ENCODE peak calls at places on chromosomes 13 and 19, in eight cellular contexts. N is HFFc6; T is choroid plexus epithelial cell; Y is Caco-2; L is NCI-H510A; F is psoas muscle; A is NCI-H446; P is NK-92 treated with Interleukin-12 subunit alpha and Interleukin-12 subunit beta, amount 100 ng/mL, for 24 hours. C is an unnamed sample.

GRCh38 chr13:45659536-45659935 is 42.6 kb upstream of the CBY2 start:
- DNase-seq in N (no peak), T (no peak), Y (no peak), L (no peak), F (no peak), A (no peak), P (no peak), C (no peak)

GRCh38 chr19:16262618-16263017 is 62.0 kb upstream of the KLF2 start:
- DNase-seq in N (no peak), T (no peak), Y (peak; percentile 85), L (no peak), F (no peak), A (no peak), P (no peak), C (peak; percentile 86)

GRCh38 chr19:2636897-2637683 is 65.4 kb downstream of the GNG7 start:
- DNase-seq in N (peak; percentile 23), T (peak; percentile 59), Y (peak; percentile 71), L (no peak), F (peak; percentile 67), A (no peak), P (peak; percentile 36), C (peak; percentile 51)

GRCh38 chr13:34020388-34020787 is 202.4 kb downstream of the RFC3 start:
- DNase-seq in N (no peak), T (no peak), Y (no peak), L (no peak), F (no peak), A (no peak), P (no peak), C (no peak)

GRCh38 chr19:53285087-53285486 is 17.6 kb upstream of the VN1R4 start:
- DNase-seq in N (no peak), T (no peak), Y (no peak), L (no peak), F (no peak), A (no peak), P (no peak), C (no peak)

GRCh38 chr19:40025938-40026596 is 29.2 kb downstream of the ZNF546 start:
- DNase-seq in N (no peak), T (no peak), Y (no peak), L (no peak), F (no peak), A (no peak), P (no peak), C (no peak)

GRCh38 chr19:56732974-56733373 is 61.4 kb upstream of the ZNF835 start:
- DNase-seq in N (no peak), T (no peak), Y (peak; percentile 12), L (no peak), F (no peak), A (no peak), P (no peak), C (no peak)

GRCh38 chr19:18972301-18972831 is 31.3 kb upstream of the HOMER3 start:
- DNase-seq in N (no peak), T (peak; percentile 30), Y (no peak), L (no peak), F (no peak), A (no peak), P (no peak), C (no peak)

GRCh38 chr13:99998261-99998660 is 16.7 kb downstream of the ZIC2 start:
- DNase-seq in N (no peak), T (no peak), Y (no peak), L (no peak), F (no peak), A (no peak), P (no peak), C (no peak)

GRCh38 chr19:3276341-3276799 is 51.9 kb downstream of the CELF5 start:
- DNase-seq in N (no peak), T (peak; percentile 4), Y (peak; percentile 42), L (no peak), F (no peak), A (no peak), P (no peak), C (peak; percentile 17)

GRCh38 chr19:1407662-1408299 is 395 bp downstream of the DAZAP1 start:
- DNase-seq in N (no peak), T (no peak), Y (no peak), L (no peak), F (no peak), A (no peak), P (no peak), C (no peak)

GRCh38 chr13:41681587-41681986 is 224.2 kb downstream of the RGCC start:
- DNase-seq in N (no peak), T (no peak), Y (no peak), L (no peak), F (no peak), A (no peak), P (no peak), C (no peak)

GRCh38 chr19:47028372-47028672 is 8.7 kb downstream of the NPAS1 start:
- DNase-seq in N (no peak), T (no peak), Y (no peak), L (no peak), F (no peak), A (no peak), P (no peak), C (no peak)

GRCh38 chr13:42378383-42378780 is 106.4 kb downstream of the AKAP11 start:
- DNase-seq in N (no peak), T (no peak), Y (no peak), L (no peak), F (no peak), A (no peak), P (no peak), C (no peak)

GRCh38 chr13:63774133-63774532 is 2358.5 kb upstream of the PCDH20 start:
- DNase-seq in N (no peak), T (peak; percentile 0), Y (no peak), L (no peak), F (no peak), A (no peak), P (no peak), C (no peak)

GRCh38 chr19:35748106-35749020 is at the start of gene LIN37:
- DNase-seq in N (peak; percentile 99), T (peak; percentile 100), Y (peak; percentile 99), L (peak; percentile 96), F (peak; percentile 100), A (peak; percentile 99), P (peak; percentile 98), C (peak; percentile 99)

GRCh38 chr13:43835701-43836100 is 43.8 kb downstream of the CCDC122 start:
- DNase-seq in N (no peak), T (peak; percentile 80), Y (no peak), L (no peak), F (no peak), A (no peak), P (no peak), C (no peak)